ENCODE peak calls at places on chromosomes 16 and 17, in four cellular contexts. I is GF-D8; P is WTC11; N is stimulated activated CD8-positive, alpha-beta memory T cell treated with anti-CD3 and anti-CD28 coated beads, Interleukin-4, amount 100 ng/mL, for 24 hours. Q is an unnamed sample.

GRCh38 chr17:57636985-57637667 is 108.0 kb downstream of the CCDC182 start:
- DNase-seq in N (no peak), P (no peak), I (no peak), Q (no peak)

GRCh38 chr16:1150511-1150982 is 2.4 kb upstream of the CACNA1H start:
- DNase-seq in N (peak), I (no peak), P (peak), Q (no peak)

GRCh38 chr16:651844-652243 is 2.7 kb downstream of the WDR90 start:
- DNase-seq in I (no peak), P (no peak), N (no peak), Q (no peak)

GRCh38 chr17:40818733-40819527 is 3.5 kb downstream of the KRT10 start:
- DNase-seq in P (peak), N (peak), I (peak), Q (peak)

GRCh38 chr17:20992416-20992815 is 50.4 kb downstream of the USP22 start:
- DNase-seq in I (no peak), N (no peak), P (no peak), Q (peak)

GRCh38 chr16:67278773-67279295 is 498 bp upstream of the PLEKHG4 start:
- DNase-seq in I (no peak), N (no peak), P (peak), Q (no peak)

GRCh38 chr16:9091867-9092281 is 430 bp downstream of the HAPSTR1 start:
- DNase-seq in P (peak), N (peak), I (no peak), Q (peak)

GRCh38 chr16:86410076-86410475 is 100.3 kb upstream of the FOXF1 start:
- DNase-seq in P (no peak), N (no peak), I (no peak), Q (no peak)

GRCh38 chr17:55057184-55057583 is 88.6 kb downstream of the STXBP4 start:
- DNase-seq in P (no peak), I (no peak), N (no peak), Q (no peak)

GRCh38 chr17:18217412-18218015 is 7.9 kb upstream of the LLGL1 start:
- DNase-seq in I (no peak), P (peak), N (peak), Q (peak)

GRCh38 chr16:57623251-57624043 is 5.0 kb upstream of the ADGRG1 start:
- DNase-seq in I (no peak), P (peak), N (no peak), Q (no peak)

GRCh38 chr16:86222965-86223551 is 287.3 kb upstream of the FOXF1 start:
- DNase-seq in I (no peak), N (no peak), P (no peak), Q (no peak)

GRCh38 chr16:282944-283744 is at the start of gene PDIA2:
- DNase-seq in I (no peak), N (no peak), P (no peak), Q (no peak)

GRCh38 chr16:83298541-83298940 is 509.2 kb upstream of the HSBP1 start:
- DNase-seq in N (no peak), P (no peak), I (no peak), Q (no peak)

GRCh38 chr17:31289790-31290189 is 7.2 kb downstream of the OMG start:
- DNase-seq in P (no peak), N (no peak), I (no peak), Q (no peak)

GRCh38 chr16:56041556-56042140 is 149.6 kb upstream of the GNAO1 start:
- DNase-seq in P (peak), N (peak), I (no peak), Q (no peak)

GRCh38 chr17:41267711-41268110 is 2.5 kb downstream of the KRTAP9-6 start:
- DNase-seq in N (no peak), I (no peak), P (no peak), Q (no peak)

GRCh38 chr17:6523330-6523729 is 33.0 kb downstream of the PITPNM3 start:
- DNase-seq in P (no peak), I (no peak), N (no peak), Q (no peak)

GRCh38 chr16:87212026-87212425 is 105.2 kb downstream of the C16orf95 start:
- DNase-seq in N (no peak), I (no peak), P (no peak), Q (no peak)

GRCh38 chr16:65884018-65884417 is 482.5 kb upstream of the CDH5 start:
- DNase-seq in N (no peak), I (no peak), P (no peak), Q (no peak)

GRCh38 chr17:15269690-15270089 is 4.6 kb upstream of the PMP22 start:
- DNase-seq in N (no peak), I (no peak), P (no peak), Q (no peak)